ENCODE peak calls at places on chromosomes 16 and 17, in ten cellular contexts. M, Y, E, Z, T, S, X, N, O and L are unnamed samples. For H3K27me3, the result is how much of the 10 kb centered on the place peaks cover.

GRCh38 chr17:40251576-40251975 is 32.5 kb downstream of the WIPF2 start:
- DNase-seq in Y (no peak), Z (no peak), T (no peak), S (no peak), E (peak), X (no peak), M (peak), O (no peak), N (no peak), L (no peak)

GRCh38 chr17:45135978-45136791 is 698 bp downstream of the ACBD4 start:
- DNase-seq in S (no peak), X (no peak), Y (no peak), Z (no peak), N (peak), O (no peak), M (no peak), T (no peak), E (no peak), L (no peak)

GRCh38 chr17:48456584-48456983 is 26.6 kb upstream of the SKAP1 start:
- DNase-seq in E (no peak), M (no peak), X (no peak), Z (no peak), Y (no peak), T (no peak), N (no peak), S (no peak), O (no peak), L (no peak)

GRCh38 chr16:79218358-79218757 is 382.2 kb downstream of the MAF start:
- DNase-seq in X (peak), O (no peak), Y (no peak), Z (no peak), M (no peak), T (no peak), N (no peak), E (no peak), S (no peak), L (no peak)

GRCh38 chr16:999677-1000076 is 18.1 kb downstream of the SOX8 start:
- DNase-seq in S (no peak), Z (no peak), X (no peak), E (no peak), Y (no peak), T (no peak), M (no peak), O (no peak), N (no peak), L (no peak)

GRCh38 chr16:11896776-11897175 is 19.0 kb downstream of the GSPT1 start:
- DNase-seq in O (no peak), E (no peak), T (no peak), Y (no peak), S (no peak), N (no peak), Z (no peak), X (no peak), M (peak), L (no peak)

GRCh38 chr17:40646791-40647548 is 648 bp downstream of the SMARCE1 start:
- DNase-seq in T (no peak), X (no peak), N (no peak), Y (no peak), S (no peak), M (peak), Z (no peak), E (no peak), O (no peak), L (no peak)

GRCh38 chr17:14986127-14986526 is 279.0 kb downstream of the PMP22 start:
- DNase-seq in O (no peak), Z (no peak), E (no peak), M (peak), T (no peak), S (no peak), X (no peak), Y (no peak), N (no peak), L (no peak)

GRCh38 chr17:2084129-2084765 is 29.3 kb downstream of the HIC1 start:
- DNase-seq in O (peak), E (peak), Z (peak), S (no peak), N (peak), M (peak), X (no peak), Y (peak), T (no peak), L (peak)

GRCh38 chr17:33002245-33002644 is 10.6 kb downstream of the SPACA3 start:
- DNase-seq in M (no peak), O (no peak), X (no peak), S (no peak), T (no peak), Y (no peak), E (no peak), N (no peak), Z (no peak), L (no peak)

GRCh38 chr17:77042688-77043330 is 98.0 kb upstream of the SEC14L1 start:
- DNase-seq in T (no peak), Z (no peak), S (no peak), O (no peak), Y (no peak), M (no peak), X (no peak), N (no peak), E (no peak), L (no peak)

GRCh38 chr17:45107286-45107685 is 25.0 kb downstream of the PLCD3 start:
- DNase-seq in S (no peak), E (no peak), N (no peak), X (no peak), Y (no peak), O (no peak), Z (no peak), M (no peak), T (no peak), L (no peak)

GRCh38 chr16:58459344-58460218 is 40.4 kb upstream of the NDRG4 start:
- DNase-seq in E (no peak), N (no peak), X (no peak), O (no peak), Y (no peak), T (no peak), Z (peak), S (no peak), M (peak), L (no peak)

GRCh38 chr17:77366558-77367245 is 225.9 kb downstream of the SEC14L1 start:
- DNase-seq in N (no peak), E (peak), X (no peak), O (no peak), S (no peak), M (peak), Z (no peak), T (no peak), Y (no peak), L (no peak)

GRCh38 chr16:89711601-89712475 is 8.9 kb downstream of the VPS9D1 start:
- DNase-seq in O (no peak), E (no peak), N (peak), Z (no peak), T (no peak), M (peak), X (peak), S (no peak), Y (no peak), L (no peak)

GRCh38 chr17:29844339-29845048 is 85.5 kb downstream of the SSH2 start:
- DNase-seq in S (no peak), M (no peak), O (no peak), X (no peak), Z (no peak), Y (no peak), T (no peak), E (no peak), N (no peak), L (no peak)

GRCh38 chr17:45325810-45326209 is 9.0 kb upstream of the MAP3K14 start:
- DNase-seq in N (no peak), E (peak), S (no peak), M (no peak), T (no peak), X (no peak), O (no peak), Z (no peak), Y (no peak), L (no peak)

GRCh38 chr16:1054660-1055556 is 17.6 kb upstream of the SSTR5 start:
- DNase-seq in E (no peak), N (peak), Z (peak), M (peak), X (peak), T (no peak), O (no peak), S (no peak), Y (peak), L (no peak)

GRCh38 chr16:55991843-55992242 is 116.7 kb upstream of the CES5A start:
- DNase-seq in E (no peak), S (no peak), M (no peak), O (no peak), N (no peak), X (no peak), Y (no peak), Z (no peak), T (no peak), L (no peak)

GRCh38 chr17:79922798-79923197 is 83.6 kb upstream of the CBX4 start:
- DNase-seq in Z (no peak), O (no peak), M (no peak), Y (no peak), T (no peak), E (no peak), S (no peak), X (no peak), N (no peak), L (no peak)

GRCh38 chr17:72125226-72125651 is 4.4 kb downstream of the SOX9 start:
- DNase-seq in Y (no peak), O (no peak), E (no peak), Z (no peak), M (peak), T (no peak), S (no peak), N (no peak), X (no peak), L (no peak)

GRCh38 chr17:75628425-75628824 is 4.8 kb upstream of the SMIM5 start:
- DNase-seq in S (no peak), O (no peak), N (no peak), M (no peak), X (no peak), E (no peak), T (no peak), Z (no peak), Y (no peak), L (no peak)
- TF ChIP-seq POLR2A in S (no peak), O (no peak), N (no peak), M (no peak), X (no peak), E (no peak), T (no peak), Z (no peak), Y (no peak), L (no peak)

DNA sequence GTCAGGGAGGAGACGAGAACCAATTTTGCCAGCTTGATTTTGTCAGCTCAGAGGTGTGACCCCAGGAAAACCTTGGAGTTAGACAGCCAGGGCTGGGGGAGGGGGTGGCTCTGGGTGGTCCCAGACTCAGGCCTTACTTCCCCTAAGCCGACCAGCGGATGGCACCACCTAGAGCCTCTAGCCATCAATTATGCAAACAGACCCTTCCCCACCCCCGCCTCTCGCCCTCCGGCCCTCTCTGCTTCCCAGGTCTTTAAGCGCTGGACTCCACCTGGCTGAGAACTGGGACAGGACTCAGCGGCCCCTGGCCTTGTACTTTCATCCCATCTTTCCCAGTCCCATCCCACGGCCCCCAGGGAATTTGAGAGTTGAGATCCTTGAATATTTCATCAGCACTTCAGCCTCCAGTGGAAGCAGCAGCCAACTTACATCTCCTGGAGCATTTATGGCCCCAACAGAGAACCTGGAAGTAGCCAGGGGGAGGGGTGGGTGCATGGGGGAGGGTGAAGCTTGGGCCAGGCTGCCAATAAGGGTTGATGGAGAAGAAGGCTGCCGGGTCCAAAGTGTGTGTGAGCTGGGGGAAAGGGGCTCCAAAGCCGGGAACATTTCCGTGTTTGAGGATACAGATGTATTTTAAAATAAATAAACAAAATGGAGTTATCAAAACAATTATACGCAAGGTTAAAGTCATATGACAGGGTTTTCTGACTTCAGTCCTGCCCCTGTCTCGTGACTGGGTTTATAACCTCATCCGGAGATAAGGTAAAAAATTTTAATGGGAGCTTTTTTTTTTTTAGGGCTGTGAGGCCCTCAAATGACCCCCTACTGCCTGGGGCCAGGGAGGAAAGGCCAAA is 7.5 kb upstream of the JUP start:
- DNase-seq in S (no peak), N (peak), X (no peak), O (no peak), Y (no peak), T (no peak), Z (no peak), M (peak), E (no peak), L (no peak)
- H3K4me3 ChIP-seq in S (no peak), N (peak), X (no peak), O (no peak), Y (no peak), T (no peak), Z (peak), M (no peak), E (no peak), L (no peak)

GRCh38 chr17:42421479-42422332 is 1.4 kb downstream of the CAVIN1 start:
- DNase-seq in Z (peak), T (no peak), X (peak), Y (no peak), S (no peak), N (no peak), O (peak), M (peak), E (peak), L (no peak)
- H3K27me3 ChIP-seq in Z (under half), T (under half), X (under half), Y (under half), S (under half), N (under half), O (under half), M (under half), E (under half), L (under half)

DNA sequence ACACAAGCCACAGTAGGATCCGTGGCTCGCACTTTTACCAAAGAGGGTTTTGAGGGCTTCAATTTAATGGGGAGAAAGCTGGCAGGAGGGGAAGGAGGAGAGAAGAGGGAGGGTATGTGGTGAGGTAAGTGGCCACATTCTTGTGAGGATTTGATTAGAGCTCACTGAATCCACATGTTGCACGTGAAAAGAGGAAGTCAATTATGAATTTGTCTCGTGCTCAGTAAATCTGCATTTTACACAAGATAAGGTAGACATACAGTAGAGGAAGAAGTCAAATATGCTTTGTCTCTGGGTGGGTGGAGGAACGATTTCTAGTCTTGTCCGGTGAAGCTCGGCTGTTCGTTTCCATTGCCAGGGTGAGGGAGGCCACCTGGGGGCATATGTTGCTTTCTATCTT is 862 bp downstream of the ZNF232 start:
- DNase-seq in Z (no peak), Y (no peak), S (no peak), O (no peak), N (no peak), X (no peak), E (no peak), M (no peak), T (no peak), L (no peak)
- TF ChIP-seq POLR2A in Z (no peak), Y (no peak), S (no peak), O (no peak), N (no peak), X (no peak), E (no peak), M (no peak), T (no peak), L (no peak)